ENCODE peak calls at places on chromosomes 5 and 9, in five cellular contexts. D is RPMI7951; E is endothelial cell; Z is stimulated activated CD4-positive, alpha-beta T cell treated with anti-CD3 and anti-CD28 coated beads, Interleukin-2, amount 100 ng/mL, for 48 hours; R is GM04503. S is an unnamed sample.

GRCh38 chr9:130215341-130216119 is 43.3 kb downstream of the NCS1 start:
- DNase-seq in Z (no peak), R (no peak), D (peak; percentile 33), E (no peak), S (no peak)

GRCh38 chr9:134259708-134260107 is 66.5 kb upstream of the RXRA start:
- DNase-seq in E (no peak), R (no peak), D (no peak), Z (no peak), S (no peak)

GRCh38 chr5:100950975-100951374 is 47.9 kb upstream of the ST8SIA4 start:
- DNase-seq in E (no peak), R (no peak), Z (no peak), D (no peak), S (no peak)

GRCh38 chr9:112890106-112891081 is at the start of gene SLC46A2:
- DNase-seq in E (peak; percentile 20), D (peak; percentile 9), Z (no peak), R (no peak), S (no peak)

GRCh38 chr5:149172261-149172660 is 31.0 kb downstream of the ABLIM3 start:
- DNase-seq in Z (peak; percentile 29), E (no peak), D (peak; percentile 91), R (peak; percentile 54), S (no peak)

GRCh38 chr5:109868737-109869136 is 179.0 kb downstream of the MAN2A1 start:
- DNase-seq in D (peak; percentile 42), Z (no peak), E (no peak), R (no peak), S (no peak)

GRCh38 chr9:136722969-136723356 is 10.6 kb downstream of the DIPK1B start:
- DNase-seq in R (no peak), E (no peak), Z (no peak), D (no peak), S (no peak)

GRCh38 chr5:37391591-37391990 is 12.5 kb downstream of the WDR70 start:
- DNase-seq in D (no peak), R (no peak), E (no peak), Z (no peak), S (no peak)

GRCh38 chr5:77145666-77146065 is 58.6 kb upstream of the ZBED3 start:
- DNase-seq in Z (no peak), E (no peak), D (peak; percentile 61), R (peak; percentile 20), S (no peak)

GRCh38 chr5:147685991-147686390 is 96.5 kb downstream of the JAKMIP2 start:
- DNase-seq in E (no peak), R (no peak), D (no peak), Z (no peak), S (no peak)

GRCh38 chr5:132500244-132500930 is 9.8 kb upstream of the IRF1 start:
- DNase-seq in D (no peak), E (no peak), R (no peak), Z (no peak), S (no peak)

S was measured in NK-92 treated with Interleukin-12 subunit alpha and Interleukin-12 subunit beta, amount 100 ng/mL, for 24 hours.